ENCODE peak calls at places on chromosomes 12 and 14, in nine cellular contexts. One of them, this sample, is unnamed.
A peak's percentile ranks its signal among the peaks of the same experiment; 100 is the strongest.

GRCh38 chr12:15534322-15534721 is 212.0 kb downstream of the PTPRO start:
- DNase-seq in naive thymus-derived CD4-positive, alpha-beta T cell: peak; percentile 56
- DNase-seq in hypothalamus: no peak
- DNase-seq in ELR: peak; percentile 39
- DNase-seq in NCI-H510A treated with DMSO at 0.1 percent for 48 hours: no peak
- DNase-seq in activated naive CD4-positive, alpha-beta T cell treated with anti-CD3 and anti-CD28 coated beads, Interleukin-2, amount 50 U/mL, for 72 hours: no peak
- DNase-seq in GM04503: no peak
- DNase-seq in hepatic stellate cell: no peak
- DNase-seq in T follicular helper cell: no peak
- DNase-seq in this sample: peak; percentile 21

GRCh38 chr14:68846466-68846865 is 53.6 kb upstream of the ZFP36L1 start:
- DNase-seq in NCI-H510A treated with DMSO at 0.1 percent for 48 hours: no peak
- DNase-seq in ELR: no peak
- DNase-seq in hepatic stellate cell: no peak
- DNase-seq in naive thymus-derived CD4-positive, alpha-beta T cell: no peak
- DNase-seq in activated naive CD4-positive, alpha-beta T cell treated with anti-CD3 and anti-CD28 coated beads, Interleukin-2, amount 50 U/mL, for 72 hours: no peak
- DNase-seq in GM04503: no peak
- DNase-seq in T follicular helper cell: no peak
- DNase-seq in hypothalamus: no peak
- DNase-seq in this sample: no peak

GRCh38 chr14:38384746-38385145 is 128.9 kb upstream of the CLEC14A start:
- DNase-seq in ELR: no peak
- DNase-seq in activated naive CD4-positive, alpha-beta T cell treated with anti-CD3 and anti-CD28 coated beads, Interleukin-2, amount 50 U/mL, for 72 hours: no peak
- DNase-seq in T follicular helper cell: no peak
- DNase-seq in hypothalamus: no peak
- DNase-seq in hepatic stellate cell: no peak
- DNase-seq in naive thymus-derived CD4-positive, alpha-beta T cell: no peak
- DNase-seq in NCI-H510A treated with DMSO at 0.1 percent for 48 hours: no peak
- DNase-seq in GM04503: no peak
- DNase-seq in this sample: no peak

GRCh38 chr14:55799523-55800095 is 219.6 kb downstream of the KTN1 start:
- DNase-seq in naive thymus-derived CD4-positive, alpha-beta T cell: no peak
- DNase-seq in ELR: no peak
- DNase-seq in activated naive CD4-positive, alpha-beta T cell treated with anti-CD3 and anti-CD28 coated beads, Interleukin-2, amount 50 U/mL, for 72 hours: no peak
- DNase-seq in hypothalamus: no peak
- DNase-seq in GM04503: no peak
- DNase-seq in hepatic stellate cell: no peak
- DNase-seq in T follicular helper cell: no peak
- DNase-seq in NCI-H510A treated with DMSO at 0.1 percent for 48 hours: no peak
- DNase-seq in this sample: no peak

GRCh38 chr12:109475993-109476806 is 900 bp downstream of the KCTD10 start:
- DNase-seq in ELR: peak; percentile 27
- DNase-seq in T follicular helper cell: no peak
- DNase-seq in activated naive CD4-positive, alpha-beta T cell treated with anti-CD3 and anti-CD28 coated beads, Interleukin-2, amount 50 U/mL, for 72 hours: no peak
- DNase-seq in naive thymus-derived CD4-positive, alpha-beta T cell: no peak
- DNase-seq in NCI-H510A treated with DMSO at 0.1 percent for 48 hours: no peak
- DNase-seq in hypothalamus: no peak
- DNase-seq in hepatic stellate cell: no peak
- DNase-seq in GM04503: no peak
- DNase-seq in this sample: peak; percentile 19

GRCh38 chr12:94286580-94287244 is 138.3 kb downstream of the PLXNC1 start:
- DNase-seq in naive thymus-derived CD4-positive, alpha-beta T cell: no peak
- DNase-seq in hepatic stellate cell: no peak
- DNase-seq in ELR: no peak
- DNase-seq in hypothalamus: no peak
- DNase-seq in activated naive CD4-positive, alpha-beta T cell treated with anti-CD3 and anti-CD28 coated beads, Interleukin-2, amount 50 U/mL, for 72 hours: no peak
- DNase-seq in GM04503: no peak
- DNase-seq in T follicular helper cell: no peak
- DNase-seq in NCI-H510A treated with DMSO at 0.1 percent for 48 hours: no peak
- DNase-seq in this sample: no peak

GRCh38 chr12:111841750-111842555 is at the start of gene MAPKAPK5:
- DNase-seq in ELR: peak; percentile 96
- DNase-seq in hepatic stellate cell: peak; percentile 98
- DNase-seq in T follicular helper cell: peak; percentile 94
- DNase-seq in activated naive CD4-positive, alpha-beta T cell treated with anti-CD3 and anti-CD28 coated beads, Interleukin-2, amount 50 U/mL, for 72 hours: peak; percentile 98
- DNase-seq in NCI-H510A treated with DMSO at 0.1 percent for 48 hours: peak; percentile 88
- DNase-seq in hypothalamus: peak; percentile 76
- DNase-seq in GM04503: peak; percentile 67
- DNase-seq in naive thymus-derived CD4-positive, alpha-beta T cell: peak; percentile 98
- DNase-seq in this sample: peak; percentile 92

GRCh38 chr14:100117647-100118376 is 41.6 kb downstream of the DEGS2 start:
- DNase-seq in T follicular helper cell: no peak
- DNase-seq in ELR: no peak
- DNase-seq in NCI-H510A treated with DMSO at 0.1 percent for 48 hours: peak; percentile 45
- DNase-seq in hypothalamus: no peak
- DNase-seq in activated naive CD4-positive, alpha-beta T cell treated with anti-CD3 and anti-CD28 coated beads, Interleukin-2, amount 50 U/mL, for 72 hours: no peak
- DNase-seq in hepatic stellate cell: no peak
- DNase-seq in GM04503: no peak
- DNase-seq in naive thymus-derived CD4-positive, alpha-beta T cell: no peak
- DNase-seq in this sample: no peak

GRCh38 chr14:81517798-81518398 is 15.8 kb downstream of the SEL1L start:
- DNase-seq in NCI-H510A treated with DMSO at 0.1 percent for 48 hours: no peak
- DNase-seq in hypothalamus: no peak
- DNase-seq in naive thymus-derived CD4-positive, alpha-beta T cell: no peak
- DNase-seq in T follicular helper cell: no peak
- DNase-seq in GM04503: no peak
- DNase-seq in ELR: no peak
- DNase-seq in activated naive CD4-positive, alpha-beta T cell treated with anti-CD3 and anti-CD28 coated beads, Interleukin-2, amount 50 U/mL, for 72 hours: no peak
- DNase-seq in hepatic stellate cell: no peak
- DNase-seq in this sample: peak; percentile 13

GRCh38 chr12:102539651-102540553 is 59.5 kb upstream of the IGF1 start:
- DNase-seq in NCI-H510A treated with DMSO at 0.1 percent for 48 hours: no peak
- DNase-seq in ELR: peak; percentile 96
- DNase-seq in activated naive CD4-positive, alpha-beta T cell treated with anti-CD3 and anti-CD28 coated beads, Interleukin-2, amount 50 U/mL, for 72 hours: no peak
- DNase-seq in hypothalamus: no peak
- DNase-seq in T follicular helper cell: no peak
- DNase-seq in GM04503: peak; percentile 94
- DNase-seq in naive thymus-derived CD4-positive, alpha-beta T cell: no peak
- DNase-seq in hepatic stellate cell: peak; percentile 26
- DNase-seq in this sample: peak; percentile 5

GRCh38 chr14:31937730-31938346 is 139.3 kb upstream of the ARHGAP5 start:
- DNase-seq in NCI-H510A treated with DMSO at 0.1 percent for 48 hours: no peak
- DNase-seq in naive thymus-derived CD4-positive, alpha-beta T cell: no peak
- DNase-seq in T follicular helper cell: no peak
- DNase-seq in ELR: peak; percentile 97
- DNase-seq in GM04503: peak; percentile 75
- DNase-seq in hypothalamus: no peak
- DNase-seq in hepatic stellate cell: peak; percentile 64
- DNase-seq in activated naive CD4-positive, alpha-beta T cell treated with anti-CD3 and anti-CD28 coated beads, Interleukin-2, amount 50 U/mL, for 72 hours: peak; percentile 67
- DNase-seq in this sample: peak; percentile 58

GRCh38 chr12:49666176-49666575 is 41.0 kb downstream of the FMNL3 start:
- DNase-seq in hepatic stellate cell: no peak
- DNase-seq in T follicular helper cell: no peak
- DNase-seq in ELR: no peak
- DNase-seq in GM04503: no peak
- DNase-seq in activated naive CD4-positive, alpha-beta T cell treated with anti-CD3 and anti-CD28 coated beads, Interleukin-2, amount 50 U/mL, for 72 hours: no peak
- DNase-seq in NCI-H510A treated with DMSO at 0.1 percent for 48 hours: no peak
- DNase-seq in hypothalamus: no peak
- DNase-seq in naive thymus-derived CD4-positive, alpha-beta T cell: no peak
- DNase-seq in this sample: no peak

GRCh38 chr12:24820872-24821271 is 128.0 kb downstream of the BCAT1 start:
- DNase-seq in hypothalamus: no peak
- DNase-seq in activated naive CD4-positive, alpha-beta T cell treated with anti-CD3 and anti-CD28 coated beads, Interleukin-2, amount 50 U/mL, for 72 hours: no peak
- DNase-seq in NCI-H510A treated with DMSO at 0.1 percent for 48 hours: no peak
- DNase-seq in GM04503: no peak
- DNase-seq in naive thymus-derived CD4-positive, alpha-beta T cell: no peak
- DNase-seq in hepatic stellate cell: no peak
- DNase-seq in T follicular helper cell: no peak
- DNase-seq in ELR: peak; percentile 66
- DNase-seq in this sample: peak; percentile 90

GRCh38 chr12:77377116-77377515 is 311.7 kb upstream of the E2F7 start:
- DNase-seq in activated naive CD4-positive, alpha-beta T cell treated with anti-CD3 and anti-CD28 coated beads, Interleukin-2, amount 50 U/mL, for 72 hours: no peak
- DNase-seq in T follicular helper cell: no peak
- DNase-seq in hepatic stellate cell: peak; percentile 6
- DNase-seq in GM04503: no peak
- DNase-seq in hypothalamus: no peak
- DNase-seq in NCI-H510A treated with DMSO at 0.1 percent for 48 hours: no peak
- DNase-seq in naive thymus-derived CD4-positive, alpha-beta T cell: no peak
- DNase-seq in ELR: peak; percentile 8
- DNase-seq in this sample: peak; percentile 76

GRCh38 chr14:39043352-39043943 is 59.6 kb downstream of the SEC23A start:
- DNase-seq in T follicular helper cell: no peak
- DNase-seq in NCI-H510A treated with DMSO at 0.1 percent for 48 hours: no peak
- DNase-seq in activated naive CD4-positive, alpha-beta T cell treated with anti-CD3 and anti-CD28 coated beads, Interleukin-2, amount 50 U/mL, for 72 hours: no peak
- DNase-seq in hepatic stellate cell: no peak
- DNase-seq in hypothalamus: no peak
- DNase-seq in ELR: no peak
- DNase-seq in GM04503: no peak
- DNase-seq in naive thymus-derived CD4-positive, alpha-beta T cell: no peak
- DNase-seq in this sample: no peak

GRCh38 chr14:37594916-37595808 is at the start of the genes FOXA1 and TTC6:
- DNase-seq in NCI-H510A treated with DMSO at 0.1 percent for 48 hours: peak; percentile 87
- DNase-seq in hypothalamus: no peak
- DNase-seq in activated naive CD4-positive, alpha-beta T cell treated with anti-CD3 and anti-CD28 coated beads, Interleukin-2, amount 50 U/mL, for 72 hours: peak; percentile 10
- DNase-seq in naive thymus-derived CD4-positive, alpha-beta T cell: no peak
- DNase-seq in hepatic stellate cell: no peak
- DNase-seq in GM04503: no peak
- DNase-seq in ELR: peak; percentile 45
- DNase-seq in T follicular helper cell: no peak
- DNase-seq in this sample: peak; percentile 12

GRCh38 chr14:34220921-34221320 is 241.1 kb downstream of the SPTSSA start:
- DNase-seq in NCI-H510A treated with DMSO at 0.1 percent for 48 hours: no peak
- DNase-seq in T follicular helper cell: no peak
- DNase-seq in activated naive CD4-positive, alpha-beta T cell treated with anti-CD3 and anti-CD28 coated beads, Interleukin-2, amount 50 U/mL, for 72 hours: no peak
- DNase-seq in naive thymus-derived CD4-positive, alpha-beta T cell: no peak
- DNase-seq in GM04503: no peak
- DNase-seq in hepatic stellate cell: no peak
- DNase-seq in hypothalamus: no peak
- DNase-seq in ELR: no peak
- DNase-seq in this sample: no peak

GRCh38 chr12:75661927-75662326 is 150.5 kb upstream of the KRR1 start:
- DNase-seq in ELR: no peak
- DNase-seq in hepatic stellate cell: no peak
- DNase-seq in activated naive CD4-positive, alpha-beta T cell treated with anti-CD3 and anti-CD28 coated beads, Interleukin-2, amount 50 U/mL, for 72 hours: no peak
- DNase-seq in naive thymus-derived CD4-positive, alpha-beta T cell: no peak
- DNase-seq in hypothalamus: no peak
- DNase-seq in T follicular helper cell: no peak
- DNase-seq in GM04503: no peak
- DNase-seq in NCI-H510A treated with DMSO at 0.1 percent for 48 hours: no peak
- DNase-seq in this sample: peak; percentile 91

GRCh38 chr14:83483063-83483462 is 1949.4 kb upstream of the SEL1L start:
- DNase-seq in hepatic stellate cell: no peak
- DNase-seq in activated naive CD4-positive, alpha-beta T cell treated with anti-CD3 and anti-CD28 coated beads, Interleukin-2, amount 50 U/mL, for 72 hours: no peak
- DNase-seq in NCI-H510A treated with DMSO at 0.1 percent for 48 hours: no peak
- DNase-seq in naive thymus-derived CD4-positive, alpha-beta T cell: no peak
- DNase-seq in hypothalamus: no peak
- DNase-seq in ELR: no peak
- DNase-seq in GM04503: no peak
- DNase-seq in T follicular helper cell: no peak
- DNase-seq in this sample: peak; percentile 20

GRCh38 chr12:47797432-47797831 is 22.3 kb downstream of the HDAC7 start:
- DNase-seq in activated naive CD4-positive, alpha-beta T cell treated with anti-CD3 and anti-CD28 coated beads, Interleukin-2, amount 50 U/mL, for 72 hours: no peak
- DNase-seq in hepatic stellate cell: no peak
- DNase-seq in hypothalamus: no peak
- DNase-seq in T follicular helper cell: no peak
- DNase-seq in NCI-H510A treated with DMSO at 0.1 percent for 48 hours: no peak
- DNase-seq in ELR: peak; percentile 39
- DNase-seq in naive thymus-derived CD4-positive, alpha-beta T cell: peak; percentile 54
- DNase-seq in GM04503: no peak
- DNase-seq in this sample: no peak

GRCh38 chr12:68885381-68885780 is 47.6 kb downstream of the CPM start:
- DNase-seq in hepatic stellate cell: no peak
- DNase-seq in GM04503: no peak
- DNase-seq in ELR: no peak
- DNase-seq in NCI-H510A treated with DMSO at 0.1 percent for 48 hours: no peak
- DNase-seq in activated naive CD4-positive, alpha-beta T cell treated with anti-CD3 and anti-CD28 coated beads, Interleukin-2, amount 50 U/mL, for 72 hours: no peak
- DNase-seq in T follicular helper cell: no peak
- DNase-seq in naive thymus-derived CD4-positive, alpha-beta T cell: no peak
- DNase-seq in hypothalamus: no peak
- DNase-seq in this sample: no peak

GRCh38 chr12:100953677-100954076 is 159.1 kb downstream of the ANO4 start:
- DNase-seq in GM04503: no peak
- DNase-seq in T follicular helper cell: no peak
- DNase-seq in hypothalamus: no peak
- DNase-seq in NCI-H510A treated with DMSO at 0.1 percent for 48 hours: no peak
- DNase-seq in hepatic stellate cell: no peak
- DNase-seq in naive thymus-derived CD4-positive, alpha-beta T cell: no peak
- DNase-seq in ELR: no peak
- DNase-seq in activated naive CD4-positive, alpha-beta T cell treated with anti-CD3 and anti-CD28 coated beads, Interleukin-2, amount 50 U/mL, for 72 hours: no peak
- DNase-seq in this sample: no peak

GRCh38 chr14:93527076-93527692 is 96.4 kb downstream of the UNC79 start:
- DNase-seq in activated naive CD4-positive, alpha-beta T cell treated with anti-CD3 and anti-CD28 coated beads, Interleukin-2, amount 50 U/mL, for 72 hours: no peak
- DNase-seq in ELR: no peak
- DNase-seq in hypothalamus: no peak
- DNase-seq in T follicular helper cell: no peak
- DNase-seq in NCI-H510A treated with DMSO at 0.1 percent for 48 hours: no peak
- DNase-seq in GM04503: no peak
- DNase-seq in hepatic stellate cell: no peak
- DNase-seq in naive thymus-derived CD4-positive, alpha-beta T cell: no peak
- DNase-seq in this sample: no peak

GRCh38 chr12:57452181-57452936 is 2.7 kb upstream of the INHBE start:
- DNase-seq in ELR: peak; percentile 86
- DNase-seq in hepatic stellate cell: peak; percentile 77
- DNase-seq in GM04503: peak; percentile 66
- DNase-seq in hypothalamus: no peak
- DNase-seq in naive thymus-derived CD4-positive, alpha-beta T cell: no peak
- DNase-seq in T follicular helper cell: no peak
- DNase-seq in NCI-H510A treated with DMSO at 0.1 percent for 48 hours: no peak
- DNase-seq in activated naive CD4-positive, alpha-beta T cell treated with anti-CD3 and anti-CD28 coated beads, Interleukin-2, amount 50 U/mL, for 72 hours: no peak
- DNase-seq in this sample: peak; percentile 86

GRCh38 chr12:117189725-117190209 is 503 bp downstream of the FBXO21 start:
- DNase-seq in hypothalamus: no peak
- DNase-seq in GM04503: no peak
- DNase-seq in ELR: peak; percentile 71
- DNase-seq in activated naive CD4-positive, alpha-beta T cell treated with anti-CD3 and anti-CD28 coated beads, Interleukin-2, amount 50 U/mL, for 72 hours: peak; percentile 35
- DNase-seq in NCI-H510A treated with DMSO at 0.1 percent for 48 hours: peak; percentile 43
- DNase-seq in T follicular helper cell: peak; percentile 14
- DNase-seq in hepatic stellate cell: peak; percentile 60
- DNase-seq in naive thymus-derived CD4-positive, alpha-beta T cell: peak; percentile 54
- DNase-seq in this sample: peak; percentile 40

GRCh38 chr14:52551696-52552062 is 626 bp downstream of the TXNDC16 start:
- DNase-seq in activated naive CD4-positive, alpha-beta T cell treated with anti-CD3 and anti-CD28 coated beads, Interleukin-2, amount 50 U/mL, for 72 hours: no peak
- DNase-seq in GM04503: no peak
- DNase-seq in ELR: peak; percentile 53
- DNase-seq in naive thymus-derived CD4-positive, alpha-beta T cell: peak; percentile 18
- DNase-seq in hepatic stellate cell: no peak
- DNase-seq in NCI-H510A treated with DMSO at 0.1 percent for 48 hours: peak; percentile 49
- DNase-seq in T follicular helper cell: no peak
- DNase-seq in hypothalamus: no peak
- DNase-seq in this sample: peak; percentile 52

GRCh38 chr12:3308063-3308462 is 182.9 kb upstream of the PRMT8 start:
- DNase-seq in NCI-H510A treated with DMSO at 0.1 percent for 48 hours: no peak
- DNase-seq in ELR: no peak
- DNase-seq in activated naive CD4-positive, alpha-beta T cell treated with anti-CD3 and anti-CD28 coated beads, Interleukin-2, amount 50 U/mL, for 72 hours: no peak
- DNase-seq in T follicular helper cell: no peak
- DNase-seq in hepatic stellate cell: no peak
- DNase-seq in naive thymus-derived CD4-positive, alpha-beta T cell: no peak
- DNase-seq in hypothalamus: no peak
- DNase-seq in GM04503: no peak
- DNase-seq in this sample: no peak

GRCh38 chr12:52311282-52311643 is 9.9 kb downstream of the KRT83 start:
- DNase-seq in hypothalamus: no peak
- DNase-seq in NCI-H510A treated with DMSO at 0.1 percent for 48 hours: no peak
- DNase-seq in ELR: no peak
- DNase-seq in hepatic stellate cell: no peak
- DNase-seq in activated naive CD4-positive, alpha-beta T cell treated with anti-CD3 and anti-CD28 coated beads, Interleukin-2, amount 50 U/mL, for 72 hours: no peak
- DNase-seq in naive thymus-derived CD4-positive, alpha-beta T cell: no peak
- DNase-seq in T follicular helper cell: no peak
- DNase-seq in GM04503: peak; percentile 3
- DNase-seq in this sample: no peak

GRCh38 chr12:68628698-68629097 is 18.0 kb downstream of the RAP1B start:
- DNase-seq in GM04503: no peak
- DNase-seq in naive thymus-derived CD4-positive, alpha-beta T cell: no peak
- DNase-seq in hypothalamus: no peak
- DNase-seq in ELR: no peak
- DNase-seq in hepatic stellate cell: no peak
- DNase-seq in T follicular helper cell: no peak
- DNase-seq in NCI-H510A treated with DMSO at 0.1 percent for 48 hours: no peak
- DNase-seq in activated naive CD4-positive, alpha-beta T cell treated with anti-CD3 and anti-CD28 coated beads, Interleukin-2, amount 50 U/mL, for 72 hours: no peak
- DNase-seq in this sample: no peak

GRCh38 chr12:40632171-40632570 is 60.1 kb upstream of the CNTN1 start:
- DNase-seq in T follicular helper cell: no peak
- DNase-seq in GM04503: no peak
- DNase-seq in ELR: no peak
- DNase-seq in NCI-H510A treated with DMSO at 0.1 percent for 48 hours: no peak
- DNase-seq in hypothalamus: no peak
- DNase-seq in naive thymus-derived CD4-positive, alpha-beta T cell: no peak
- DNase-seq in activated naive CD4-positive, alpha-beta T cell treated with anti-CD3 and anti-CD28 coated beads, Interleukin-2, amount 50 U/mL, for 72 hours: no peak
- DNase-seq in hepatic stellate cell: no peak
- DNase-seq in this sample: no peak

GRCh38 chr12:54648265-54648664 is at the start of gene DCD:
- DNase-seq in hypothalamus: no peak
- DNase-seq in GM04503: no peak
- DNase-seq in activated naive CD4-positive, alpha-beta T cell treated with anti-CD3 and anti-CD28 coated beads, Interleukin-2, amount 50 U/mL, for 72 hours: no peak
- DNase-seq in NCI-H510A treated with DMSO at 0.1 percent for 48 hours: no peak
- DNase-seq in hepatic stellate cell: no peak
- DNase-seq in ELR: no peak
- DNase-seq in T follicular helper cell: no peak
- DNase-seq in naive thymus-derived CD4-positive, alpha-beta T cell: no peak
- DNase-seq in this sample: no peak